ENCODE peak calls at places on chromosomes 12 and 14, in five cellular contexts. C is C1 segment of cervical spinal cord; U is hippocampal formation; E is iPS-NIHi11; G is activated CD4-positive, alpha-beta T cell treated with anti-CD3 and anti-CD28 coated beads, Interleukin-2, amount 10 ng/mL, durations not matched to agents 7 days and 5 days. O is an unnamed sample.

GRCh38 chr14:67010602-67011001 is 178.6 kb upstream of the GARIN2 start:
- DNase-seq in U (no peak), C (no peak), G (no peak), E (no peak), O (no peak)

GRCh38 chr14:95998656-95999055 is 40.5 kb upstream of the C14orf132 start:
- DNase-seq in E (no peak), U (no peak), G (no peak), C (no peak), O (peak)

GRCh38 chr14:34911209-34912150 is 36.3 kb upstream of the BAZ1A start:
- DNase-seq in U (no peak), E (no peak), C (no peak), G (no peak), O (no peak)

GRCh38 chr12:130521375-130522124 is 183.9 kb downstream of the PIWIL1 start:
- DNase-seq in C (no peak), U (no peak), E (no peak), G (no peak), O (no peak)

GRCh38 chr12:21516281-21516680 is 9.8 kb upstream of the SPX start:
- DNase-seq in U (no peak), C (no peak), E (no peak), G (no peak), O (no peak)

GRCh38 chr12:81078469-81079196 is 754 bp downstream of the ACSS3 start:
- DNase-seq in E (peak), G (no peak), U (no peak), C (no peak), O (peak)

GRCh38 chr14:24280797-24281460 is 9.5 kb upstream of the RABGGTA start:
- DNase-seq in U (no peak), C (no peak), G (no peak), E (no peak), O (no peak)

GRCh38 chr12:75862692-75863471 is 168.7 kb downstream of the PHLDA1 start:
- DNase-seq in G (no peak), C (no peak), E (no peak), U (no peak), O (no peak)

GRCh38 chr14:34331728-34332623 is 130.1 kb downstream of the SPTSSA start:
- DNase-seq in G (peak), C (peak), E (peak), U (peak), O (peak)

GRCh38 chr12:78672033-78672432 is 192.5 kb upstream of the SYT1 start:
- DNase-seq in G (no peak), E (peak), C (no peak), U (no peak), O (peak)

GRCh38 chr12:123111498-123112165 is 39.3 kb downstream of the PITPNM2 start:
- DNase-seq in E (no peak), C (no peak), G (no peak), U (no peak), O (no peak)

GRCh38 chr14:55430024-55430690 is 10.3 kb downstream of the TBPL2 start:
- DNase-seq in G (peak), U (no peak), E (peak), C (no peak), O (peak)

GRCh38 chr12:2895511-2895910 is 4.8 kb downstream of the TULP3 start:
- DNase-seq in E (no peak), U (no peak), C (no peak), G (no peak), O (no peak)

GRCh38 chr12:75638792-75639191 is 127.4 kb upstream of the KRR1 start:
- DNase-seq in U (no peak), E (no peak), G (no peak), C (no peak), O (no peak)

GRCh38 chr14:94213021-94213420 is 38.9 kb downstream of the PPP4R4 start:
- DNase-seq in U (no peak), C (no peak), G (no peak), E (no peak), O (no peak)

GRCh38 chr12:71999795-72000194 is 61.1 kb downstream of the TPH2 start:
- DNase-seq in U (no peak), C (no peak), G (no peak), E (no peak), O (no peak)

GRCh38 chr12:100823988-100824387 is 29.4 kb downstream of the ANO4 start:
- DNase-seq in U (no peak), C (no peak), E (no peak), G (no peak), O (peak)

GRCh38 chr14:94461526-94462218 is 9.1 kb upstream of the SERPINA11 start:
- DNase-seq in E (no peak), U (no peak), G (no peak), C (no peak), O (no peak)

GRCh38 chr12:98752726-98753125 is 107.6 kb downstream of the APAF1 start:
- DNase-seq in E (no peak), G (no peak), C (no peak), U (no peak), O (peak)

GRCh38 chr12:31370645-31371620 is 45.0 kb upstream of the SINHCAF start:
- DNase-seq in G (no peak), E (peak), U (no peak), C (no peak), O (peak)

GRCh38 chr14:25788252-25788651 is 738.3 kb upstream of the STXBP6 start:
- DNase-seq in E (no peak), U (no peak), C (no peak), G (no peak), O (no peak)

GRCh38 chr14:35821546-35822411 is 4.4 kb upstream of the BRMS1L start:
- DNase-seq in C (no peak), G (peak), E (peak), U (no peak), O (peak)

GRCh38 chr14:31842905-31843304 is 234.2 kb upstream of the ARHGAP5 start:
- DNase-seq in G (no peak), E (no peak), U (no peak), C (no peak), O (no peak)

O was measured in mesendoderm.